ENCODE peak calls at places on chromosome 12, in five cellular contexts. U is lower leg skin; C is fibroblast of pulmonary artery; O is dorsolateral prefrontal cortex; L is effector memory CD4-positive, alpha-beta T cell. Z is an unnamed sample.

GRCh38 chr12:102216086-102216691 is 18.6 kb upstream of the PMCH start:
- DNase-seq in U (no peak), C (peak; percentile 71), O (no peak), L (no peak), Z (peak; percentile 70)

GRCh38 chr12:51865757-51866270 is 17.3 kb upstream of the FIGNL2 start:
- DNase-seq in U (no peak), C (no peak), O (no peak), L (no peak), Z (no peak)

GRCh38 chr12:112121780-112122565 is 3.4 kb upstream of the TRAFD1 start:
- DNase-seq in U (peak; percentile 93), C (peak; percentile 90), O (peak; percentile 31), L (no peak), Z (peak; percentile 94)

GRCh38 chr12:75623631-75624118 is 112.3 kb upstream of the KRR1 start:
- DNase-seq in U (no peak), C (peak; percentile 77), O (no peak), L (no peak), Z (peak; percentile 90)

GRCh38 chr12:11746024-11746771 is 96.7 kb downstream of the ETV6 start:
- DNase-seq in U (no peak), C (peak; percentile 67), O (no peak), L (no peak), Z (peak; percentile 54)

GRCh38 chr12:81502912-81503695 is 256.0 kb downstream of the PPFIA2 start:
- DNase-seq in U (no peak), C (peak; percentile 85), O (no peak), L (no peak), Z (peak; percentile 85)

GRCh38 chr12:6294533-6295186 is 15.8 kb upstream of the PLEKHG6 start:
- DNase-seq in U (no peak), C (no peak), O (no peak), L (no peak), Z (peak; percentile 13)

GRCh38 chr12:26046886-26047285 is 78.0 kb downstream of the BHLHE41 start:
- DNase-seq in U (no peak), C (no peak), O (no peak), L (no peak), Z (no peak)

GRCh38 chr12:29763301-29763683 is 20.4 kb downstream of the TMTC1 start:
- DNase-seq in U (no peak), C (no peak), O (no peak), L (no peak), Z (no peak)

GRCh38 chr12:13980548-13981295 is 680 bp downstream of the GRIN2B start:
- DNase-seq in U (no peak), C (no peak), O (no peak), L (no peak), Z (no peak)

GRCh38 chr12:32647275-32647674 is 31.8 kb upstream of the DNM1L start:
- DNase-seq in U (no peak), C (no peak), O (no peak), L (no peak), Z (peak; percentile 7)

GRCh38 chr12:4421590-4422031 is 24.0 kb downstream of the FGF6 start:
- DNase-seq in U (peak; percentile 31), C (peak; percentile 50), O (no peak), L (no peak), Z (peak; percentile 39)

DNA sequence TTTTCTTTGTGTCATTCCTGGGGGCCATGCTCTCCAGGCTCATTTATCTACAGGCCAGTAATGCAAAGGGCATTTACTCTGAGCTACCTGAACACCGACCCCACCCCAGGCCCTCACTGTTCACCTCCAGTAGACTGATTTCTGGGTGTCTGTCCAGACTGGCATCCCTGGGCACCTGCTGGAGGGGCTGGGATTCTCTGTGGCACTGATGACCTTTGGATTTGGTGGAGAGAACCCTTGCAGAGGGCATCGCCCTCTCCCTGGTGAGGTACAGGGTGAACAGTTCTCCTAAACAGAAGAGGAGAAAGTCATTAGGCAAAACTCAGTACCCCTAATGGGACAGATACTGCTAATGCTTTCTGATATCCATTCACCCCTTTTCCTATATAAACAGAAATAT is 27.1 kb upstream of the RIMBP2 start:
- DNase-seq in U (peak; percentile 67), C (no peak), O (no peak), L (no peak), Z (no peak)
- H3K4me3 ChIP-seq in U (no peak overlapping the region), C (no peak overlapping the region), O (no peak overlapping the region), L (no peak overlapping the region), Z (no peak overlapping the region)

DNA sequence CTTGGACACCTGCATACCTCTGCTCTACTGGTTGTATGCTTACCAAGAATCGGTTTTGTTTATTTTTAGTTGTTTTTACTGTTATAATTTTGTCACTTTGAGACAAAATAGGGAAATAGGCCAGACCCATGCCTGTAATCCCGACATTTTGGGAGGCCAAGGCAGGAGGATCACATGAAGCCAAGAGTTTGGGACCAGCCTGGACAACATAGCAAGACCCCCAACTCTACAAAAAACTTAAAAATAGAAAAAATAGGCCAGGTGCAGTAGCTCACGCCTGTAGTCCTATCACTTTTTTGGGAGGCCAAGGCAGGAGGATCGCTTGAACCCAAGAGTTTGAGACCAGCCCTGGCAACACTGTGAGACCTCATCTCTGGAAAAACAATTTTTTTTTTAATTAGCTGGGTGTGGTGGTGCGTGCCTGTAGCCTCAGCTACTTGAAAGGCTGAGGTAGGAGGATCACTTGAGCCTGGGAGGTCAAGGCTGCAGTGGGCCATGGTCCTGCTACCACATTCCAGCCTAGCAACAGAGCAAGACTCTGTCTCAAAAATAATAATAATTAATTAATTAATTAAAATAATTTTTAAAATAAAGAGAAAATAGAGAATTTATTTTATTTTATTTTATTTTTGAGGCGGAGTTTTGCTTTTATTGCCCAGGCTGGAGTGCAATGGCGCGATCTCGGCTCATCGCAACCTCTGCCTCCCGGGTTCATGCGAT is 1.3 kb upstream of the MRPS35 start:
- DNase-seq in U (no peak), C (no peak), O (no peak), L (no peak), Z (no peak)
- H3K4me3 ChIP-seq in U (no peak overlapping the region), C (peak overlapping the region; percentile 99), O (peak overlapping the region; percentile 85), L (no peak overlapping the region), Z (no peak overlapping the region)

GRCh38 chr12:2960432-2960956 is 1.3 kb downstream of the TEAD4 start:
- DNase-seq in U (no peak), C (peak; percentile 25), O (no peak), L (no peak), Z (peak; percentile 19)

GRCh38 chr12:2963154-2963759 is 4.1 kb downstream of the TEAD4 start:
- DNase-seq in U (no peak), C (no peak), O (no peak), L (no peak), Z (no peak)

GRCh38 chr12:2960996-2961616 is 1.9 kb downstream of the TEAD4 start:
- DNase-seq in U (no peak), C (no peak), O (no peak), L (no peak), Z (peak; percentile 14)

GRCh38 chr12:2959508-2960431 is 573 bp downstream of the TEAD4 start:
- DNase-seq in U (peak; percentile 89), C (peak; percentile 63), O (no peak), L (no peak), Z (peak; percentile 69)

DNA sequence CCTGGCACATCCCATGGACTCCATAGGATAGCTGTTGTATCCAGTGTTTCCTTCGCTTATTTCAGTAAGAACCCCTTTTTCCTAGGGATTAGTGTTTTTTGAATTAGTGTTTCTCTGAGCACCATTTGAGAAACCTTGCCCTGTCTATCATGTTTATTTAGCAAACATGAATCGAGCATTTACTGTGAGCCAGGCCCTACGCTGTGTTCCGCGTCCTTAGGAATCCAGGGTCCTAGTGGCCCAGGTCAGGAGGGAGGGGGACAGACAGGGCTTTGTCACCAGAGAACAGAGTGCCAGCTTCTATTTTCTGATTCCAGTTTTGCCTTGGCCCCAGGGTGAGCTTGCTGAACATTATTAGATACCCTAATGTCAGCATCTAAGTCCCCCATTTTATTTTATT is 2.5 kb downstream of the TEAD4 start:
- DNase-seq in U (no peak), C (no peak), O (no peak), L (no peak), Z (no peak)
- H3K4me3 ChIP-seq in U (no peak overlapping the region), C (peak overlapping the region; percentile 63), O (no peak overlapping the region), L (no peak overlapping the region), Z (no peak overlapping the region)

GRCh38 chr12:107762874-107763273 is 1.9 kb upstream of the PRDM4 start:
- DNase-seq in U (no peak), C (no peak), O (no peak), L (no peak), Z (no peak)

GRCh38 chr12:107760817-107761501 is at the start of gene PRDM4:
- DNase-seq in U (peak; percentile 98), C (peak; percentile 95), O (peak; percentile 82), L (peak; percentile 81), Z (peak; percentile 97)

GRCh38 chr12:107760207-107760816 is 625 bp downstream of the PRDM4 start:
- DNase-seq in U (peak; percentile 85), C (no peak), O (no peak), L (peak; percentile 12), Z (peak; percentile 7)

GRCh38 chr12:107759410-107759809 is 1.5 kb downstream of the PRDM4 start:
- DNase-seq in U (no peak), C (peak; percentile 74), O (no peak), L (no peak), Z (peak; percentile 63)

GRCh38 chr12:107761502-107761904 is 566 bp upstream of the PRDM4 start:
- DNase-seq in U (no peak), C (no peak), O (no peak), L (no peak), Z (peak; percentile 10)
- H3K4me3 ChIP-seq in U (peak overlapping the region; percentile 33), C (peak overlapping the region; percentile 76), O (peak overlapping the region; percentile 83), L (peak overlapping the region; percentile 71), Z (peak overlapping the region; percentile 62)

DNA sequence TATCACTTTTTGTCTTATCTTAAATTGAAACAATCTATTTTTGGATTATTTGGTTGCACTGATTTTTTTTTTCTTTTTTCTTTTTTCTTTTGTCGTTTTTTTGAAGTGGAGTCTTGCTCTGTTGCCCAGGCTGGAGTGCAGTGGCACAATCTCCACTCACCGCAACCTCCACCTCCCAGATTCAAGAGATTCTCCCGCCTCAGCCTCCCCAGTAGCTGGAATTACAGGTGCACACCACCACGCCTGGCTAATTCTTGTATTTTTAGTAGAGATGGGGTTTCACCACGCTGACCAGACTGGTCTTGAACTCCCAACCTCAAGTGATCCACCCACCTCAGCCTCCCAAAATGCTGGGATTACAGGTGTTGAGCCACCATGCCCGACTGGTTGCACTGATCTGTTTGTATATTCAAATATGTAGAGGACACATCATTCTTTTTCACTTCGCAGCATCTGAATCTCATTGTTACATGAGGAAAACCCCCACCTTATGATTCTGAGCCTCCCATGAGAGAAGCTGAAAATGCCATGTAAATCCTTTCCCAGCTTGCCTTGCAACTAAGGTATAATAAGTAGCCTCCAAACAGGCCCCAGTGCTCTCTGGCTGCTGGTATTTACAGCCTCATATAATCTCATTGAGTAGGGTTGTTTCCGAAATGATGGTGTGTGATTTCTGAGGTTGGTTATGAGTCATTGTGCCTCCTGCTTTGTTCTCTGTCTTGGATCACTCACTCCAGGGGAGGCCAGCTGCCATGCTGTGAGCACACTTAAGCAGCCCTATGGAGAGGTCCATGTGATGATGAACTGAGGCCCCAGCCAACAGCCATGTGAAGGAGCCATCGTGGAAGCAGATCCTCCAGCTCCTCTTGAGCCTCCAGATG is 5.2 kb upstream of the HSP90B1 start:
- DNase-seq in U (no peak), C (peak; percentile 82), O (no peak), L (no peak), Z (peak; percentile 72)
- H3K4me3 ChIP-seq in U (no peak overlapping the region), C (no peak overlapping the region), O (no peak overlapping the region), L (no peak overlapping the region), Z (no peak overlapping the region)